ENCODE peak calls at places on chromosome 3, in seven cellular contexts. One of them, this sample, is unnamed.

GRCh38 chr3:106401666-106402319 is 533.0 kb upstream of the CBLB start:
- DNase-seq in brain pericyte: no peak
- DNase-seq in AG10803: peak; percentile 33
- DNase-seq in activated T-helper 9 cell treated with anti-CD3 and anti-CD28 coated beads, Interleukin-2, amount 50 U/mL, for 16 hours: no peak
- DNase-seq in HEK293T: no peak
- DNase-seq in T-helper 1 cell: no peak
- DNase-seq in AG08396: no peak
- DNase-seq in this sample: no peak

GRCh38 chr3:13214847-13215472 is 141.7 kb upstream of the IQSEC1 start:
- DNase-seq in brain pericyte: no peak
- DNase-seq in AG10803: no peak
- DNase-seq in activated T-helper 9 cell treated with anti-CD3 and anti-CD28 coated beads, Interleukin-2, amount 50 U/mL, for 16 hours: no peak
- DNase-seq in HEK293T: no peak
- DNase-seq in T-helper 1 cell: no peak
- DNase-seq in AG08396: no peak
- DNase-seq in this sample: no peak

GRCh38 chr3:160773722-160774121 is 17.7 kb downstream of the PPM1L start:
- DNase-seq in brain pericyte: no peak
- DNase-seq in AG10803: no peak
- DNase-seq in activated T-helper 9 cell treated with anti-CD3 and anti-CD28 coated beads, Interleukin-2, amount 50 U/mL, for 16 hours: no peak
- DNase-seq in HEK293T: no peak
- DNase-seq in T-helper 1 cell: no peak
- DNase-seq in AG08396: no peak
- DNase-seq in this sample: no peak

GRCh38 chr3:124057453-124057852 is 65.5 kb upstream of the ROPN1 start:
- DNase-seq in brain pericyte: no peak
- DNase-seq in AG10803: no peak
- DNase-seq in activated T-helper 9 cell treated with anti-CD3 and anti-CD28 coated beads, Interleukin-2, amount 50 U/mL, for 16 hours: no peak
- DNase-seq in HEK293T: no peak
- DNase-seq in T-helper 1 cell: no peak
- DNase-seq in AG08396: no peak
- DNase-seq in this sample: no peak

GRCh38 chr3:21017115-21017852 is 733.7 kb downstream of the ZNF385D start:
- DNase-seq in brain pericyte: no peak
- DNase-seq in AG10803: no peak
- DNase-seq in activated T-helper 9 cell treated with anti-CD3 and anti-CD28 coated beads, Interleukin-2, amount 50 U/mL, for 16 hours: no peak
- DNase-seq in HEK293T: no peak
- DNase-seq in T-helper 1 cell: no peak
- DNase-seq in AG08396: no peak
- DNase-seq in this sample: no peak

GRCh38 chr3:109241459-109241858 is 74.9 kb downstream of the DPPA2 start:
- DNase-seq in brain pericyte: no peak
- DNase-seq in AG10803: no peak
- DNase-seq in activated T-helper 9 cell treated with anti-CD3 and anti-CD28 coated beads, Interleukin-2, amount 50 U/mL, for 16 hours: no peak
- DNase-seq in HEK293T: no peak
- DNase-seq in T-helper 1 cell: no peak
- DNase-seq in AG08396: no peak
- DNase-seq in this sample: no peak

GRCh38 chr3:54631507-54632280 is 296.2 kb downstream of the LRTM1 start:
- DNase-seq in brain pericyte: no peak
- DNase-seq in AG10803: peak; percentile 21
- DNase-seq in activated T-helper 9 cell treated with anti-CD3 and anti-CD28 coated beads, Interleukin-2, amount 50 U/mL, for 16 hours: no peak
- DNase-seq in HEK293T: no peak
- DNase-seq in T-helper 1 cell: no peak
- DNase-seq in AG08396: no peak
- DNase-seq in this sample: no peak

GRCh38 chr3:141237701-141238521 is 6.3 kb downstream of the PXYLP1 start:
- DNase-seq in brain pericyte: no peak
- DNase-seq in AG10803: no peak
- DNase-seq in activated T-helper 9 cell treated with anti-CD3 and anti-CD28 coated beads, Interleukin-2, amount 50 U/mL, for 16 hours: no peak
- DNase-seq in HEK293T: no peak
- DNase-seq in T-helper 1 cell: peak; percentile 48
- DNase-seq in AG08396: no peak
- DNase-seq in this sample: no peak

GRCh38 chr3:51959651-51960050 is 4.5 kb downstream of the GPR62 start:
- DNase-seq in brain pericyte: no peak
- DNase-seq in AG10803: no peak
- DNase-seq in activated T-helper 9 cell treated with anti-CD3 and anti-CD28 coated beads, Interleukin-2, amount 50 U/mL, for 16 hours: no peak
- DNase-seq in HEK293T: no peak
- DNase-seq in T-helper 1 cell: no peak
- DNase-seq in AG08396: no peak
- DNase-seq in this sample: no peak

GRCh38 chr3:45170071-45170470 is 23.9 kb upstream of the CDCP1 start:
- DNase-seq in brain pericyte: no peak
- DNase-seq in AG10803: peak; percentile 36
- DNase-seq in activated T-helper 9 cell treated with anti-CD3 and anti-CD28 coated beads, Interleukin-2, amount 50 U/mL, for 16 hours: no peak
- DNase-seq in HEK293T: no peak
- DNase-seq in T-helper 1 cell: no peak
- DNase-seq in AG08396: no peak
- DNase-seq in this sample: no peak

GRCh38 chr3:17339233-17339632 is 403.2 kb downstream of the TBC1D5 start:
- DNase-seq in brain pericyte: no peak
- DNase-seq in AG10803: peak; percentile 10
- DNase-seq in activated T-helper 9 cell treated with anti-CD3 and anti-CD28 coated beads, Interleukin-2, amount 50 U/mL, for 16 hours: no peak
- DNase-seq in HEK293T: no peak
- DNase-seq in T-helper 1 cell: no peak
- DNase-seq in AG08396: no peak
- DNase-seq in this sample: no peak